ENCODE peak calls at places on chromosomes 1 and 21, in seven cellular contexts. M, W, R, P, T, L and U are unnamed samples.
A peak's percentile ranks its signal among the peaks of the same experiment; 100 is the strongest.

GRCh38 chr1:56435434-56436337 is 143.7 kb downstream of the PLPP3 start:
- DNase-seq in M (no peak), W (no peak), R (no peak), P (no peak), T (no peak), L (no peak), U (no peak)

GRCh38 chr21:43882952-43883492 is 18.0 kb downstream of the AGPAT3 start:
- DNase-seq in M (peak; percentile 43), W (no peak), R (no peak), P (no peak), T (peak; percentile 54), L (no peak), U (no peak)

GRCh38 chr1:193308438-193308837 is 122.0 kb upstream of the B3GALT2 start:
- DNase-seq in M (no peak), W (no peak), R (peak; percentile 65), P (no peak), T (no peak), L (no peak), U (no peak)

GRCh38 chr21:36491191-36491916 is 11.4 kb upstream of the CLDN14 start:
- DNase-seq in M (no peak), W (no peak), R (peak; percentile 60), P (no peak), T (no peak), L (no peak), U (no peak)

GRCh38 chr21:39014751-39015150 is 168.5 kb downstream of the PSMG1 start:
- DNase-seq in M (no peak), W (peak; percentile 93), R (peak; percentile 98), P (no peak), T (no peak), L (no peak), U (no peak)

GRCh38 chr1:8083739-8084484 is 57.8 kb upstream of the ERRFI1 start:
- DNase-seq in M (no peak), W (peak; percentile 68), R (peak; percentile 65), P (no peak), T (no peak), L (no peak), U (no peak)

GRCh38 chr1:154622503-154623039 is 14.6 kb upstream of the ADAR start:
- DNase-seq in M (no peak), W (no peak), R (no peak), P (no peak), T (no peak), L (no peak), U (no peak)

GRCh38 chr1:168360151-168360550 is 79.5 kb downstream of the TBX19 start:
- DNase-seq in M (no peak), W (no peak), R (peak; percentile 47), P (no peak), T (no peak), L (no peak), U (no peak)

GRCh38 chr1:230632273-230632873 is 9.9 kb upstream of the COG2 start:
- DNase-seq in M (no peak), W (peak; percentile 85), R (peak; percentile 11), P (peak; percentile 36), T (no peak), L (no peak), U (peak; percentile 30)

GRCh38 chr21:35565204-35565611 is 495.1 kb downstream of the SETD4 start:
- DNase-seq in M (no peak), W (peak; percentile 93), R (peak; percentile 93), P (no peak), T (no peak), L (peak; percentile 39), U (no peak)

GRCh38 chr1:167563579-167564246 is 10.2 kb upstream of the CREG1 start:
- DNase-seq in M (no peak), W (peak; percentile 61), R (no peak), P (no peak), T (no peak), L (no peak), U (no peak)

GRCh38 chr1:55690366-55690765 is 475.2 kb upstream of the USP24 start:
- DNase-seq in M (no peak), W (no peak), R (no peak), P (no peak), T (no peak), L (peak; percentile 63), U (no peak)

GRCh38 chr1:98077691-98078090 is 156.9 kb upstream of the DPYD start:
- DNase-seq in M (no peak), W (no peak), R (peak; percentile 44), P (no peak), T (no peak), L (no peak), U (no peak)

GRCh38 chr1:112337028-112337531 is 58.9 kb upstream of the CTTNBP2NL start:
- DNase-seq in M (no peak), W (peak; percentile 38), R (no peak), P (peak; percentile 42), T (no peak), L (no peak), U (peak; percentile 53)

GRCh38 chr1:202143768-202144509 is 598 bp downstream of the ARL8A start:
- DNase-seq in M (no peak), W (no peak), R (peak; percentile 19), P (peak; percentile 86), T (peak; percentile 77), L (no peak), U (peak; percentile 94)

GRCh38 chr1:231240883-231241735 is at the start of gene GNPAT:
- DNase-seq in M (peak; percentile 94), W (peak; percentile 89), R (peak; percentile 80), P (peak; percentile 96), T (peak; percentile 95), L (peak; percentile 68), U (peak; percentile 95)

GRCh38 chr1:151540982-151541377 is 871 bp downstream of the TUFT1 start:
- DNase-seq in M (peak; percentile 63), W (peak; percentile 37), R (no peak), P (peak; percentile 63), T (no peak), L (no peak), U (peak; percentile 75)

GRCh38 chr1:228350831-228351781 is 55.5 kb downstream of the TRIM11 start:
- DNase-seq in M (peak; percentile 44), W (no peak), R (no peak), P (no peak), T (no peak), L (no peak), U (no peak)

GRCh38 chr21:45388611-45389296 is 16.2 kb upstream of the COL18A1 start:
- DNase-seq in M (peak; percentile 7), W (no peak), R (no peak), P (no peak), T (peak; percentile 57), L (no peak), U (no peak)
- H3K27me3 ChIP-seq in M (no peaks in the 10 kb centered on the region), W (no peaks in the 10 kb centered on the region), R (no peaks in the 10 kb centered on the region), P (no peaks in the 10 kb centered on the region), T (no peaks in the 10 kb centered on the region), L (no peaks in the 10 kb centered on the region), U (no peaks in the 10 kb centered on the region)

GRCh38 chr1:25620211-25620610 is 3.6 kb downstream of the MAN1C1 start:
- DNase-seq in M (no peak), W (no peak), R (no peak), P (no peak), T (no peak), L (no peak), U (no peak)
- H3K4me3 ChIP-seq in M (peak overlapping the region; percentile 86), W (no peak overlapping the region), R (no peak overlapping the region), P (no peak overlapping the region), T (no peak overlapping the region), L (peak overlapping the region; percentile 81), U (no peak overlapping the region)

GRCh38 chr1:21661886-21662285 is 7.3 kb downstream of the RAP1GAP start:
- DNase-seq in M (no peak), W (no peak), R (no peak), P (no peak), T (peak; percentile 16), L (no peak), U (no peak)

GRCh38 chr1:21663951-21664805 is 5.0 kb downstream of the RAP1GAP start:
- DNase-seq in M (peak; percentile 36), W (no peak), R (no peak), P (no peak), T (peak; percentile 60), L (no peak), U (peak; percentile 75)

GRCh38 chr1:21662426-21663250 is 6.5 kb downstream of the RAP1GAP start:
- DNase-seq in M (no peak), W (no peak), R (no peak), P (no peak), T (peak; percentile 32), L (no peak), U (no peak)

GRCh38 chr1:21664806-21665588 is 4.2 kb downstream of the RAP1GAP start:
- DNase-seq in M (no peak), W (no peak), R (no peak), P (no peak), T (peak; percentile 36), L (no peak), U (peak; percentile 15)

GRCh38 chr1:21663251-21663950 is 5.8 kb downstream of the RAP1GAP start:
- DNase-seq in M (peak; percentile 40), W (no peak), R (no peak), P (no peak), T (peak; percentile 48), L (no peak), U (peak; percentile 72)
- H3K27me3 ChIP-seq in M (peaks cover 12% of the 10 kb centered on the region), W (peaks cover 11% of the 10 kb centered on the region), R (peaks cover 23% of the 10 kb centered on the region), P (peaks cover 7% of the 10 kb centered on the region), T (peaks cover 32% of the 10 kb centered on the region), L (no peaks in the 10 kb centered on the region), U (peaks cover 18% of the 10 kb centered on the region)

GRCh38 chr1:2210786-2211185 is 16.2 kb upstream of the FAAP20 start:
- DNase-seq in M (no peak), W (no peak), R (no peak), P (no peak), T (peak; percentile 59), L (no peak), U (no peak)

GRCh38 chr1:2212167-2212541 is 16.0 kb upstream of the SKI start:
- DNase-seq in M (no peak), W (no peak), R (no peak), P (no peak), T (no peak), L (no peak), U (no peak)

GRCh38 chr1:2213576-2214505 is 14.3 kb upstream of the SKI start:
- DNase-seq in M (no peak), W (no peak), R (peak; percentile 89), P (no peak), T (peak; percentile 88), L (peak; percentile 84), U (peak; percentile 76)

GRCh38 chr1:2214541-2215241 is 13.4 kb upstream of the SKI start:
- DNase-seq in M (no peak), W (no peak), R (no peak), P (peak; percentile 73), T (peak; percentile 78), L (no peak), U (no peak)

DNA sequence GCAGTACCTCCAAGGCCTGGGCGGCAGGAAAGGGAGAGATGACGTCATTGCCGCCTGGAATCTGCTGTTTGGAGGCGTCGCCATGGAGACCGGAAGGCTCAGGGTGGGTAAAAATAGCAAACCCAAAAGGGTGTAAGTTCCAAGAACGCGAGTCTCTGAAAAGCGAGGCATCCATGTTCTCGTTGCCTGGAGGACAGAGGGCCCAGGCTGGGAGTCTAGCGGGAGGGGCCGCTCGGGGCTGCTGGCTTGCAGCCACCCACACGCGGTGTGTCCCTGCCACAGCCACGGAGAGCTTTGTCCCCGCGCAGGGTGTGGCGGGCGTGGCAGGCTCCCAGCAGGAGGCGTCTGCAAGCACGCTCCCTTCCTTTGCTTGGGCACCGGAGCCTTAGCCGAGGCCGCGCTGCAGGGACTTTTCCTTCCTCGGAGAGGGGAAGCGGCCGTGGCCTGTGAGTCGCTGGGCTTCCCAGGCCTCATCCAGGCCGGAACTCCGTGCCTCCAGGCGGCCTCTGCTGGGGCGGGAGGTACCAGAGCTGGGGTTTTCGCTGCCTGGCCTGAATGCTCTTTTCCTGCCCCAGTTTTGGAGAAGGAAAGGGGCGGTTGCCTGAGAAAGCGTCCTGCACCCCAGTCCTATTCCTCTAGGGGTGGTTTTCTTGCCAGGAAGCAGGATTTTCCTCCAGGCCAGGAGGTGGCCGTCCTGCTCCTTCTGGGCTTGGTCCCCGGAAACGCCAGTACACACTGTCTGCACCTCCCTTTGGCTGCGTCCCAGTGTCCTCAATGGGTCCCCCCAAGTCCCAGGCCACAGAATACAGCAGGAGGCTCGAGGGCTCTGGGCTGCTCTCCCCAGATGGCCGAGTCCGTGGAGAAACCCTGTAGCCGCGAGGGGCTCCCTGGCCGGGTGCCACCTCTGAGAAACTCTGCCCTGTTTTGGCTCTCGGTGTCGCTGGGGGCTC is 15.3 kb upstream of the SKI start:
- DNase-seq in M (peak; percentile 92), W (peak; percentile 94), R (peak; percentile 95), P (peak; percentile 86), T (peak; percentile 93), L (peak; percentile 83), U (peak; percentile 97)
- H3K4me3 ChIP-seq in M (peak overlapping the region; percentile 35), W (peak overlapping the region; percentile 51), R (no peak overlapping the region), P (no peak overlapping the region), T (peak overlapping the region; percentile 30), L (peak overlapping the region; percentile 60), U (peak overlapping the region; percentile 37)